ENCODE peak calls at places on chromosomes 16 and 17, in five cellular contexts. One of them, this sample, is unnamed.

GRCh38 chr17:45371414-45372324 is 54.8 kb upstream of the MAP3K14 start:
- DNase-seq in heart left ventricle: peak
- DNase-seq in NB4: peak
- DNase-seq in adrenal gland: peak
- DNase-seq in tibial nerve: peak
- DNase-seq in this sample: peak

GRCh38 chr17:78748730-78749317 is 33.2 kb downstream of the CYTH1 start:
- DNase-seq in heart left ventricle: peak
- DNase-seq in NB4: peak
- DNase-seq in adrenal gland: peak
- DNase-seq in tibial nerve: peak
- DNase-seq in this sample: peak

GRCh38 chr17:8836821-8837426 is 30.6 kb downstream of the PIK3R6 start:
- DNase-seq in heart left ventricle: no peak
- DNase-seq in NB4: no peak
- DNase-seq in adrenal gland: no peak
- DNase-seq in tibial nerve: no peak
- DNase-seq in this sample: no peak

GRCh38 chr17:31750578-31750977 is 108.5 kb downstream of the COPRS start:
- DNase-seq in heart left ventricle: no peak
- DNase-seq in NB4: no peak
- DNase-seq in adrenal gland: no peak
- DNase-seq in tibial nerve: no peak
- DNase-seq in this sample: no peak

GRCh38 chr16:22191966-22192260 is 14.2 kb upstream of the EEF2K start:
- DNase-seq in heart left ventricle: no peak
- DNase-seq in NB4: peak
- DNase-seq in adrenal gland: peak
- DNase-seq in tibial nerve: no peak
- DNase-seq in this sample: no peak

GRCh38 chr17:37714897-37715296 is 30.0 kb downstream of the HNF1B start:
- DNase-seq in heart left ventricle: no peak
- DNase-seq in NB4: no peak
- DNase-seq in adrenal gland: no peak
- DNase-seq in tibial nerve: no peak
- DNase-seq in this sample: no peak

GRCh38 chr17:19652595-19652994 is 4.0 kb downstream of the ALDH3A2 start:
- DNase-seq in heart left ventricle: no peak
- DNase-seq in NB4: no peak
- DNase-seq in adrenal gland: peak
- DNase-seq in tibial nerve: no peak
- DNase-seq in this sample: no peak

GRCh38 chr17:48621410-48622387 is 4.5 kb downstream of the HOXB9 start:
- DNase-seq in heart left ventricle: no peak
- DNase-seq in NB4: no peak
- DNase-seq in adrenal gland: no peak
- DNase-seq in tibial nerve: no peak
- DNase-seq in this sample: no peak

GRCh38 chr17:49779730-49780220 is 8.7 kb upstream of the KAT7 start:
- DNase-seq in heart left ventricle: peak
- DNase-seq in NB4: peak
- DNase-seq in adrenal gland: peak
- DNase-seq in tibial nerve: no peak
- DNase-seq in this sample: peak

GRCh38 chr16:70418274-70418992 is 20.5 kb downstream of the ST3GAL2 start:
- DNase-seq in heart left ventricle: no peak
- DNase-seq in NB4: no peak
- DNase-seq in adrenal gland: no peak
- DNase-seq in tibial nerve: no peak
- DNase-seq in this sample: no peak

GRCh38 chr16:29779474-29779873 is 1.4 kb downstream of the ZG16 start:
- DNase-seq in heart left ventricle: no peak
- DNase-seq in NB4: no peak
- DNase-seq in adrenal gland: no peak
- DNase-seq in tibial nerve: no peak
- DNase-seq in this sample: no peak

GRCh38 chr16:14004031-14004718 is 66.9 kb upstream of the MRTFB start:
- DNase-seq in heart left ventricle: peak
- DNase-seq in NB4: no peak
- DNase-seq in adrenal gland: peak
- DNase-seq in tibial nerve: peak
- DNase-seq in this sample: no peak

DNA sequence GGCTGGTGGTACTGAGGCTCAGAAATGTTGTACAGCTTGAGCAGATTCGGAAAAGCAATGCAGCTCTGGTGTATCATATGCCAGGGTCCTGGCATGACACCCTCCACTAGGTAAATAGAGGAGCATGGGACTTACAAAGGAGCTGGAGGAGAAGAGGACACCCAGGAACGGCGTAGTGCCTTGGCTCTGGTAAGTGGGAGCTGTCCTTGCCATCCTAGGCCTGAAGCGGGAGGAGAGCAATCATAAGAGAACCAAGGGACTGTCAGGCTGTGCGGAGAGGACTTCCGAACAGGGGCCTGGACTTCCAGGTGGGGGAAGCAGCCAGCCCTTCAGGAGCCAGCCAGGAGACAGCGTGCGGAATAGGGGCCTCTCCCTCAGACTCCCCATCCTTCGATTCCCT is 4.4 kb upstream of the HS3ST3B1 start:
- DNase-seq in heart left ventricle: no peak
- DNase-seq in NB4: no peak
- DNase-seq in adrenal gland: no peak
- DNase-seq in tibial nerve: no peak
- DNase-seq in this sample: no peak
- TF ChIP-seq POLR2A in heart left ventricle: no peak
- TF ChIP-seq POLR2A in NB4: no peak
- TF ChIP-seq POLR2A in adrenal gland: no peak
- TF ChIP-seq POLR2A in tibial nerve: no peak
- TF ChIP-seq POLR2A in this sample: no peak

GRCh38 chr17:43025290-43025657 is 243 bp downstream of the RND2 start:
- DNase-seq in heart left ventricle: no peak
- DNase-seq in NB4: no peak
- DNase-seq in adrenal gland: no peak
- DNase-seq in tibial nerve: no peak
- DNase-seq in this sample: no peak

GRCh38 chr17:43026610-43027009 is 1.6 kb downstream of the RND2 start:
- DNase-seq in heart left ventricle: no peak
- DNase-seq in NB4: no peak
- DNase-seq in adrenal gland: no peak
- DNase-seq in tibial nerve: no peak
- DNase-seq in this sample: no peak

GRCh38 chr17:43027091-43028032 is 2.3 kb downstream of the RND2 start:
- DNase-seq in heart left ventricle: no peak
- DNase-seq in NB4: no peak
- DNase-seq in adrenal gland: no peak
- DNase-seq in tibial nerve: no peak
- DNase-seq in this sample: no peak

GRCh38 chr17:43025766-43026537 is 921 bp downstream of the RND2 start:
- DNase-seq in heart left ventricle: no peak
- DNase-seq in NB4: no peak
- DNase-seq in adrenal gland: no peak
- DNase-seq in tibial nerve: no peak
- DNase-seq in this sample: no peak

GRCh38 chr17:43024407-43025289 is at the start of gene RND2:
- DNase-seq in heart left ventricle: peak
- DNase-seq in NB4: peak
- DNase-seq in adrenal gland: peak
- DNase-seq in tibial nerve: peak
- DNase-seq in this sample: peak
- TF ChIP-seq POLR2A in heart left ventricle: peak
- TF ChIP-seq POLR2A in NB4: no peak
- TF ChIP-seq POLR2A in adrenal gland: no peak
- TF ChIP-seq POLR2A in tibial nerve: peak
- TF ChIP-seq POLR2A in this sample: no peak

GRCh38 chr17:3911271-3912053 is 4.8 kb downstream of the P2RX1 start:
- DNase-seq in heart left ventricle: peak
- DNase-seq in NB4: no peak
- DNase-seq in adrenal gland: no peak
- DNase-seq in tibial nerve: no peak
- DNase-seq in this sample: no peak
- TF ChIP-seq POLR2A in heart left ventricle: no peak
- TF ChIP-seq POLR2A in NB4: no peak
- TF ChIP-seq POLR2A in adrenal gland: no peak
- TF ChIP-seq POLR2A in tibial nerve: no peak
- TF ChIP-seq POLR2A in this sample: no peak

DNA sequence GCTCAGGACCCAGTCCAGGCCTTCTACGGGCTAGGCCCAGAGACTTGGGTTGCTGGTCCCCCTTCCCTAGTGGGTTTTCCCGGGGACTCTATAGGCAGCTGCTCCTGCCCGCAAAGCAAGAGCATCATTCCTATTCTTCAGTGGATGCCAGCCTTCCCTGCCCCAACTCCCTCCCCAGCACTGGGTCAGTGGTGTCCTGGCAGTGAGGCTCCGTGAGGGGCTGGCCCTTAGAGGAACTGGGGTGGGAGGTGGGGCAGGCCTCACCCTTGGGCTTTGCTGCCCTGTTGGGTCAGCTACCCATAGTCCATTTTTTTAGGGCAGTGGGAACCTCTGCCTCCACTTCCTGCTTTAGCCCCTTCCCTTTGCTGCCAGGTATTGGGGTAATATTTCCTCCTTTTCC is 7.9 kb upstream of the PLEKHG4 start:
- DNase-seq in heart left ventricle: no peak
- DNase-seq in NB4: no peak
- DNase-seq in adrenal gland: no peak
- DNase-seq in tibial nerve: no peak
- DNase-seq in this sample: no peak
- TF ChIP-seq POLR2A in heart left ventricle: no peak
- TF ChIP-seq POLR2A in NB4: no peak
- TF ChIP-seq POLR2A in adrenal gland: no peak
- TF ChIP-seq POLR2A in tibial nerve: no peak
- TF ChIP-seq POLR2A in this sample: no peak

DNA sequence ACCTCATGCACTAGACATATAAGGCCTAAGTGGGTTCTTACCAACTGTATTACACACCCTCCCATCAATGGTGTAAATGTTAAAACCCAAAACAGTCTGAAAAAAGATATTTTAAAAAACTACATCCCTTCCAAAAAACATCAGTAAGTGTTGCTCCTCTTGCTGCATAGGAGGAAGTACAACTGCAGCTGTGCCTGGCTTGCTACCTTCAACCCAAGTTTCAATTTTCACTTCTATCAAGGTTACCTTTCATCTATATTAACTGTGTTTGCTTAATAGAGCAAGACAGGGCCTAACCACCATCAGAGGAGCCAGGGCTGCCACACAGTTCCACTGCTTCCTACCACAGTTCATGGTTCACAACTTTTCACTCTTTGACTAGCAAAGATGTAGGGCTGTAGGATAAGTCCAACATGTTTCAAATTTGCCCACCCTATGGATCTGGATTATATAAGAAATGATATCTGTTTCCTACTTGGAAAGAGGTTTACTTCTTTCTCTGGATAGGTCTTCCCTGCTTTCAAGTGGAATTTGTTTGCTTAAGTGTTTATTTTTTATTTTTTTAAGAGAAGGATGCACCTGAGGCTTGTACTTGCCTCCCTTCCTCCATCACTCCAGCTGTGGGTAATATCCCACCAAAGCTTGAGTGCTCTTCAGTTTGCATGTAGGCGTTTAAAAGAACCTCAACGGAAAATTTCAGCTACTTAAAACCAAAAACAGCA is 56.7 kb downstream of the GRB7 start:
- DNase-seq in heart left ventricle: no peak
- DNase-seq in NB4: no peak
- DNase-seq in adrenal gland: no peak
- DNase-seq in tibial nerve: no peak
- DNase-seq in this sample: no peak
- TF ChIP-seq POLR2A in heart left ventricle: no peak
- TF ChIP-seq POLR2A in NB4: no peak
- TF ChIP-seq POLR2A in adrenal gland: no peak
- TF ChIP-seq POLR2A in tibial nerve: no peak
- TF ChIP-seq POLR2A in this sample: no peak

DNA sequence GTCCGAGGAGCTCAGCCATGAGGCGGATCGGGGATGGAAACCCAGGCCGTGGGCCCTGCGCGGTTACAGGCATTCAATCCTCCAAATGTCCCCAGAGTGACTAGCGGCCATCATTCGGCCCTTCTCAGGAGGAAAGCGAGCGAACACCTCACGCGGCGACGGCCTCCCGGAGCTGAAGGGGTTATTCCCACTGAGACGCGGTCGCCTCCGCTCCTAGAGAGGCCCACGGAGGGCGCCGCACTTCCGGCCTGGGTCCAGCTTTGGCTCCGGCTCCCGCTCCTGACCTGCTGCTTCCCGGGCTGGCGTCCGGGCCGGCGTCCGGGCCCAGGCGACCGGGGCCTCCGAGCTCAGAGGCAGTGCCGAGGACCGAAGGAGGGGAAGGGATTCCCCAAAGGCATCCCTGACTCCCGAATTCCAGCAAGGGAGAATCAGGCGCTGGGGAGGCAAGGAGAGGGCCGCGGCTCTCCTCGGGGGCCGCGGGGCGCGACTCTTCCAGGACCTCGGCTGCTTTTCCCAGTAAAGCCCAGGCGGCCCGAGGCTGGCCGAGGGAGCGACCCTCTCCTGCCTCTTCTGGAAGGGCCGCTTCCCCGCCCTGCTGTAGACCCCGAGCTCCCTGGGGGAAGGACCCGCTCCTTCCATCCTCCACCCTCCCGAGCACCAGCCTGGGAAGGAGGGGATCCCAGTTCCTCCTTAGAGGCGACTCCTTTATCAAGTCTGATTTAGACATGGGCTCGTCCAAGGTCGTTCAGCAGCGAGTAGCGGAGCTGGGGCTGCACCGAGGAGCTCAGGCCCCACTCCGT is 18.6 kb upstream of the ZNF629 start:
- DNase-seq in heart left ventricle: peak
- DNase-seq in NB4: peak
- DNase-seq in adrenal gland: peak
- DNase-seq in tibial nerve: peak
- DNase-seq in this sample: peak
- TF ChIP-seq POLR2A in heart left ventricle: peak
- TF ChIP-seq POLR2A in NB4: no peak
- TF ChIP-seq POLR2A in adrenal gland: peak
- TF ChIP-seq POLR2A in tibial nerve: peak
- TF ChIP-seq POLR2A in this sample: peak

DNA sequence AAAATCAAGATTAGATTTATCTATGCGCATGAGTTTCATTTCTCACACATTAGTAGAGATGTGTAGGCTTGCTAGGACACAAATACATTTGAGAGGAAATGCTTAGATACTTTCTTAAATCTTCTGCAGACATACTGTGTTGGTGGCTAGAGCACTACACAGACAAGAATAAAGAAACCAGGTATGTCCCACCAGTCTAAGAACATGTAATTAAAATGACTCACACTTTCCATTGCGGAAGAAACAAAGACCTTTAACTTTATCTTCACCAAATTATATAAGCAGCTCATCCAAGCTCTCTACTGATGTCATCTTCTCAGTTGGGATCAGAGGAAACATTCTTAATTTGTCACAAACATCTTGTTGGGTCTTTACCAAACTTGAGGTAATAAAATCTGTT is 12.5 kb downstream of the GABARAPL2 start:
- DNase-seq in heart left ventricle: no peak
- DNase-seq in NB4: no peak
- DNase-seq in adrenal gland: no peak
- DNase-seq in tibial nerve: no peak
- DNase-seq in this sample: no peak
- TF ChIP-seq POLR2A in heart left ventricle: no peak
- TF ChIP-seq POLR2A in NB4: no peak
- TF ChIP-seq POLR2A in adrenal gland: no peak
- TF ChIP-seq POLR2A in tibial nerve: no peak
- TF ChIP-seq POLR2A in this sample: no peak

This sample was measured in H54.